ENCODE peak calls at places on chromosomes 1 and 21, in five cellular contexts. One of them, this sample, is unnamed. For H3K9me3, the result is how much of the 10 kb centered on the place peaks cover.

GRCh38 chr1:44908427-44908826 is 65.4 kb upstream of the PTCH2 start:
- DNase-seq in tibial nerve: no peak
- DNase-seq in left lung: no peak
- DNase-seq in fibroblast of lung: no peak
- DNase-seq in Panc1: no peak
- DNase-seq in this sample: no peak

GRCh38 chr1:218480137-218480536 is 135.0 kb downstream of the TGFB2 start:
- DNase-seq in left lung: no peak
- DNase-seq in tibial nerve: no peak
- DNase-seq in Panc1: no peak
- DNase-seq in fibroblast of lung: peak
- DNase-seq in this sample: no peak

GRCh38 chr1:224427346-224427745 is 7.3 kb downstream of the WDR26 start:
- DNase-seq in tibial nerve: no peak
- DNase-seq in Panc1: no peak
- DNase-seq in fibroblast of lung: peak
- DNase-seq in left lung: no peak
- DNase-seq in this sample: no peak

GRCh38 chr1:119209943-119210342 is 69.5 kb upstream of the WARS2 start:
- DNase-seq in Panc1: no peak
- DNase-seq in fibroblast of lung: no peak
- DNase-seq in tibial nerve: no peak
- DNase-seq in left lung: no peak
- DNase-seq in this sample: no peak

GRCh38 chr1:159931101-159931816 is 6.0 kb upstream of the TAGLN2 start:
- DNase-seq in left lung: no peak
- DNase-seq in tibial nerve: no peak
- DNase-seq in Panc1: no peak
- DNase-seq in fibroblast of lung: no peak
- DNase-seq in this sample: no peak

GRCh38 chr21:28257276-28257675 is 735.4 kb downstream of the LTN1 start:
- DNase-seq in Panc1: no peak
- DNase-seq in left lung: no peak
- DNase-seq in fibroblast of lung: no peak
- DNase-seq in tibial nerve: no peak
- DNase-seq in this sample: no peak

GRCh38 chr1:84726593-84727275 is 36.5 kb upstream of the SSX2IP start:
- DNase-seq in left lung: no peak
- DNase-seq in Panc1: no peak
- DNase-seq in fibroblast of lung: peak
- DNase-seq in tibial nerve: no peak
- DNase-seq in this sample: no peak

GRCh38 chr1:225845633-225846259 is 35.8 kb downstream of the EPHX1 start:
- DNase-seq in fibroblast of lung: peak
- DNase-seq in Panc1: peak
- DNase-seq in tibial nerve: peak
- DNase-seq in left lung: peak
- DNase-seq in this sample: peak

GRCh38 chr1:55585402-55585792 is 370.2 kb upstream of the USP24 start:
- DNase-seq in left lung: no peak
- DNase-seq in tibial nerve: no peak
- DNase-seq in fibroblast of lung: no peak
- DNase-seq in Panc1: no peak
- DNase-seq in this sample: no peak

GRCh38 chr1:56874689-56875088 is 20.1 kb downstream of the C8A start:
- DNase-seq in tibial nerve: no peak
- DNase-seq in fibroblast of lung: no peak
- DNase-seq in left lung: no peak
- DNase-seq in Panc1: no peak
- DNase-seq in this sample: no peak

GRCh38 chr1:71796044-71796443 is 486.3 kb downstream of the NEGR1 start:
- DNase-seq in fibroblast of lung: no peak
- DNase-seq in left lung: no peak
- DNase-seq in tibial nerve: no peak
- DNase-seq in Panc1: no peak
- DNase-seq in this sample: no peak

GRCh38 chr1:43552059-43552742 is 21.5 kb downstream of the PTPRF start:
- DNase-seq in left lung: peak
- DNase-seq in Panc1: no peak
- DNase-seq in tibial nerve: no peak
- DNase-seq in fibroblast of lung: no peak
- DNase-seq in this sample: no peak

GRCh38 chr21:46071082-46071481 is 26.8 kb upstream of the COL6A2 start:
- DNase-seq in left lung: no peak
- DNase-seq in fibroblast of lung: no peak
- DNase-seq in tibial nerve: no peak
- DNase-seq in Panc1: no peak
- DNase-seq in this sample: peak

GRCh38 chr1:71587961-71588360 is 507.1 kb upstream of the ZRANB2 start:
- DNase-seq in fibroblast of lung: peak
- DNase-seq in tibial nerve: no peak
- DNase-seq in Panc1: no peak
- DNase-seq in left lung: no peak
- DNase-seq in this sample: no peak

GRCh38 chr1:196377811-196378210 is 230.4 kb downstream of the KCNT2 start:
- DNase-seq in fibroblast of lung: no peak
- DNase-seq in tibial nerve: no peak
- DNase-seq in Panc1: no peak
- DNase-seq in left lung: no peak
- DNase-seq in this sample: no peak

GRCh38 chr1:185850366-185850765 is 116.2 kb downstream of the HMCN1 start:
- DNase-seq in tibial nerve: no peak
- DNase-seq in fibroblast of lung: no peak
- DNase-seq in left lung: no peak
- DNase-seq in Panc1: no peak
- DNase-seq in this sample: no peak

GRCh38 chr21:38505654-38506523 is 7.6 kb upstream of the ERG start:
- DNase-seq in tibial nerve: peak
- DNase-seq in left lung: no peak
- DNase-seq in Panc1: peak
- DNase-seq in fibroblast of lung: peak
- DNase-seq in this sample: peak

GRCh38 chr1:231776006-231776707 is 149.6 kb downstream of the DISC1 start:
- DNase-seq in tibial nerve: no peak
- DNase-seq in fibroblast of lung: peak
- DNase-seq in left lung: no peak
- DNase-seq in Panc1: no peak
- DNase-seq in this sample: no peak

GRCh38 chr1:159429074-159429861 is 2.7 kb upstream of the OR10J4 start:
- DNase-seq in left lung: no peak
- DNase-seq in Panc1: no peak
- DNase-seq in fibroblast of lung: peak
- DNase-seq in tibial nerve: no peak
- DNase-seq in this sample: no peak

GRCh38 chr21:45983981-45984551 is 2.5 kb downstream of the COL6A1 start:
- DNase-seq in Panc1: no peak
- DNase-seq in tibial nerve: no peak
- DNase-seq in left lung: peak
- DNase-seq in fibroblast of lung: no peak
- DNase-seq in this sample: no peak

GRCh38 chr1:175268720-175269119 is 76.1 kb upstream of the KIAA0040 start:
- DNase-seq in Panc1: no peak
- DNase-seq in fibroblast of lung: no peak
- DNase-seq in tibial nerve: no peak
- DNase-seq in left lung: no peak
- DNase-seq in this sample: peak

GRCh38 chr1:93976291-93976690 is 67.1 kb upstream of the GCLM start:
- DNase-seq in tibial nerve: no peak
- DNase-seq in left lung: no peak
- DNase-seq in fibroblast of lung: no peak
- DNase-seq in Panc1: no peak
- DNase-seq in this sample: no peak

GRCh38 chr21:15908187-15908586 is 178.4 kb downstream of the USP25 start:
- DNase-seq in left lung: no peak
- DNase-seq in fibroblast of lung: no peak
- DNase-seq in Panc1: no peak
- DNase-seq in tibial nerve: no peak
- DNase-seq in this sample: no peak

GRCh38 chr1:150820710-150821521 is 12.9 kb upstream of the CTSK start:
- DNase-seq in left lung: no peak
- DNase-seq in Panc1: no peak
- DNase-seq in tibial nerve: no peak
- DNase-seq in fibroblast of lung: peak
- DNase-seq in this sample: no peak

GRCh38 chr1:14926818-14927555 is 226.6 kb upstream of the TMEM51 start:
- DNase-seq in tibial nerve: no peak
- DNase-seq in Panc1: no peak
- DNase-seq in fibroblast of lung: no peak
- DNase-seq in left lung: no peak
- DNase-seq in this sample: peak

GRCh38 chr1:230425252-230426061 is 675 bp downstream of the PGBD5 start:
- DNase-seq in left lung: peak
- DNase-seq in fibroblast of lung: no peak
- DNase-seq in Panc1: no peak
- DNase-seq in tibial nerve: no peak
- DNase-seq in this sample: peak

GRCh38 chr1:66237722-66238479 is 296.1 kb upstream of the SGIP1 start:
- DNase-seq in tibial nerve: no peak
- DNase-seq in fibroblast of lung: no peak
- DNase-seq in Panc1: no peak
- DNase-seq in left lung: no peak
- DNase-seq in this sample: no peak

GRCh38 chr1:3319874-3320245 is 134.6 kb upstream of the ARHGEF16 start:
- DNase-seq in fibroblast of lung: peak
- DNase-seq in tibial nerve: peak
- DNase-seq in left lung: peak
- DNase-seq in Panc1: peak
- DNase-seq in this sample: peak

GRCh38 chr1:101122452-101123166 is 97.0 kb upstream of the DPH5 start:
- DNase-seq in tibial nerve: no peak
- DNase-seq in fibroblast of lung: no peak
- DNase-seq in Panc1: no peak
- DNase-seq in left lung: no peak
- DNase-seq in this sample: no peak

GRCh38 chr1:112533029-112533428 is 24.3 kb downstream of the WNT2B start:
- DNase-seq in fibroblast of lung: peak
- DNase-seq in Panc1: no peak
- DNase-seq in left lung: no peak
- DNase-seq in tibial nerve: no peak
- DNase-seq in this sample: no peak

GRCh38 chr1:8431028-8431427 is 113.1 kb downstream of the SLC45A1 start:
- DNase-seq in fibroblast of lung: no peak
- DNase-seq in tibial nerve: no peak
- DNase-seq in left lung: no peak
- DNase-seq in Panc1: no peak
- DNase-seq in this sample: peak

GRCh38 chr1:93844262-93845045 is 34.6 kb downstream of the DNTTIP2 start:
- DNase-seq in left lung: no peak
- DNase-seq in tibial nerve: peak
- DNase-seq in Panc1: peak
- DNase-seq in fibroblast of lung: peak
- DNase-seq in this sample: peak

GRCh38 chr1:21666572-21667320 is 2.4 kb downstream of the RAP1GAP start:
- DNase-seq in left lung: no peak
- DNase-seq in fibroblast of lung: no peak
- DNase-seq in Panc1: no peak
- DNase-seq in tibial nerve: no peak
- DNase-seq in this sample: no peak

GRCh38 chr1:18716785-18717678 is 86.4 kb downstream of the PAX7 start:
- DNase-seq in left lung: no peak
- DNase-seq in fibroblast of lung: no peak
- DNase-seq in tibial nerve: no peak
- DNase-seq in Panc1: no peak
- DNase-seq in this sample: peak
- H3K4me3 ChIP-seq in left lung: no peak
- H3K4me3 ChIP-seq in fibroblast of lung: no peak
- H3K4me3 ChIP-seq in tibial nerve: no peak
- H3K4me3 ChIP-seq in Panc1: no peak
- H3K4me3 ChIP-seq in this sample: peak

DNA sequence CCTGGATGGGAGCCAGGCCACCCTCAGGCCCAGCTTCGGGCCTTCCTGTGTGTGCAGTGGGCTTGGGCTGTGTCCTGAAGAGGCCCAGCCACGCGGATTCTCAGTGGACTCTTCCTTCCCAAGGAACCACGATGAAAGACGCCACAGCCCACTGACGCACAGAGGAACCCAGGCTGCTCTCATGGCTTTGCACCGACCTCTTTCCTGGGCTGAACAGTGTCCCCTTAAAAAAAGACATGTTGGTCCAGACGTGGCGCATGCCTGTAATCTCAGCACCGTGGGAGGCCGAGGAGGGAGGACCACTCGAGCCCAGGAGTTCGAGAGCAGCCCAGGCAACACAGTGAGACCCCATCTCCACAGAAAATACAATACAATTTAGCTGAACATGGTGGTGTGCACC is 3.5 kb downstream of the KRTAP10-11 start:
- DNase-seq in Panc1: no peak
- DNase-seq in fibroblast of lung: no peak
- DNase-seq in tibial nerve: no peak
- DNase-seq in left lung: no peak
- DNase-seq in this sample: no peak
- H3K9me3 ChIP-seq in Panc1: under half
- H3K9me3 ChIP-seq in fibroblast of lung: under half
- H3K9me3 ChIP-seq in tibial nerve: under half
- H3K9me3 ChIP-seq in left lung: under half
- H3K9me3 ChIP-seq in this sample: under half

GRCh38 chr1:96498744-96499143 is 222.8 kb upstream of the PTBP2 start:
- DNase-seq in left lung: no peak
- DNase-seq in tibial nerve: no peak
- DNase-seq in fibroblast of lung: no peak
- DNase-seq in Panc1: no peak
- DNase-seq in this sample: no peak
- TF ChIP-seq CTCF in left lung: no peak
- TF ChIP-seq CTCF in tibial nerve: no peak
- TF ChIP-seq CTCF in fibroblast of lung: no peak
- TF ChIP-seq CTCF in Panc1: no peak
- TF ChIP-seq CTCF in this sample: no peak

DNA sequence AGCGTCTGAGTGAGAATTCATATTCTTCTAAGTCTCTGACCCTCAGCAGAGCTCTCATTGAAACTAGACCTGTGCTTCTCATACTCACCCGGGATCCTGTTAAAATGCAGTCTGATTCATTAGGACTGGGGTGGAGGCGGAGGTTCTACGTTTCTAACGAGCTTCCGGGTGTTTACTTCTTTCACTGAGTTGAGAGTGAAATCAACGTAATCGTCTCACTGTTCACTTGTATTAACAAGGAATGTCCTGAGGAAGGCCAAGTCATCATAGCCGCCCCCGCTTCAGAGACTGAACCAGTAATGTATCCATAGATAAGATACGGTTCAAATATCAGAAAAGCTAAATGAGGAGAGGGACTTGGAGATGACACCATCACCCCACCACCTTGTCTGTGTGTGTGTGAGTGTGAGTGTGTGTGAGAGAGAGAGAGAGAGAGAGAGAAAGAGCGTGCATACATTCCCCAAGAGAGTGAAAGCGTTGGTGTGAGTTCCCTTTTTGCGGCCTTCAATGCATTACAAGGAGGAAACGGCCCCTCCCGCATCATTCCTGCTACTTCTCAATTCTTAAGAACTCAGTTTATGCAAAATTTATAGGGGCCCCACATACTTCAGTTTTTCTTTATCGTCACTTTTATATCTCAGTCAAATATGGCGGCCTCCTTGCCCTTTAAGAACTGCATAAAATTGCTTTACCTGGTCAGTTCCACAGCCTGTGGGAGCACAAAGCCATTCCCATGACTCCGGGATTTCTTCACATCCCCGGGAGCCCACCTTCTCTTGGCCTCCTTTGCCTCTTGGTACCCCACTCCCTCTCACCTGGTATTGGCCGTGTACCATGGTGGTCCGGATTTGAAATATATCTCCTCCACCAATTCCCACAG is 19.8 kb downstream of the KMO start:
- DNase-seq in fibroblast of lung: no peak
- DNase-seq in left lung: no peak
- DNase-seq in tibial nerve: peak
- DNase-seq in Panc1: no peak
- DNase-seq in this sample: no peak
- H3K4me3 ChIP-seq in fibroblast of lung: no peak
- H3K4me3 ChIP-seq in left lung: no peak
- H3K4me3 ChIP-seq in tibial nerve: no peak
- H3K4me3 ChIP-seq in Panc1: no peak
- H3K4me3 ChIP-seq in this sample: no peak